ENCODE peak calls at places on chromosomes 4 and X, in eight cellular contexts. U, V, I, H, B, D, Y and S are unnamed samples.

GRCh38 chr4:41976775-41977516 is 4.6 kb upstream of the DCAF4L1 start:
- DNase-seq in U (no peak), V (no peak), I (no peak), H (no peak), B (no peak), D (no peak), Y (no peak), S (peak)

GRCh38 chr4:21811576-21811975 is 137.0 kb downstream of the KCNIP4 start:
- DNase-seq in U (no peak), V (no peak), I (no peak), H (no peak), B (no peak), D (peak), Y (no peak), S (no peak)

GRCh38 chr4:169640261-169640880 is 20.0 kb downstream of the CLCN3 start:
- DNase-seq in U (no peak), V (no peak), I (no peak), H (no peak), B (no peak), D (peak), Y (no peak), S (no peak)

GRCh38 chrX:111823068-111823467 is 52.9 kb upstream of the TRPC5OS start:
- DNase-seq in U (no peak), V (no peak), I (no peak), H (no peak), B (no peak), D (no peak), Y (no peak), S (peak)

GRCh38 chr4:168524006-168524405 is 27.2 kb downstream of the PALLD start:
- DNase-seq in U (no peak), V (no peak), I (no peak), H (no peak), B (no peak), D (peak), Y (no peak), S (no peak)

GRCh38 chr4:48118081-48118480 is 16.0 kb downstream of the TXK start:
- DNase-seq in U (no peak), V (no peak), I (no peak), H (no peak), B (no peak), D (no peak), Y (no peak), S (no peak)

GRCh38 chr4:110442309-110442708 is 33.6 kb upstream of the ENPEP start:
- DNase-seq in U (no peak), V (no peak), I (no peak), H (no peak), B (no peak), D (no peak), Y (no peak), S (no peak)

GRCh38 chrX:74602142-74602541 is 12.3 kb downstream of the RLIM start:
- DNase-seq in U (no peak), V (no peak), I (no peak), H (no peak), B (no peak), D (no peak), Y (no peak), S (no peak)

GRCh38 chrX:22234380-22234779 is 38.3 kb upstream of the CBLL2 start:
- DNase-seq in U (no peak), V (no peak), I (no peak), H (no peak), B (no peak), D (no peak), Y (no peak), S (no peak)

GRCh38 chr4:156790866-156791265 is 180.7 kb downstream of the PDGFC start:
- DNase-seq in U (no peak), V (no peak), I (no peak), H (no peak), B (no peak), D (peak), Y (no peak), S (no peak)

GRCh38 chrX:76228499-76228898 is 55.6 kb downstream of the PBDC1 start:
- DNase-seq in U (no peak), V (no peak), I (no peak), H (no peak), B (no peak), D (no peak), Y (no peak), S (no peak)

GRCh38 chr4:165355900-165356300 is 22.9 kb upstream of the CPE start:
- DNase-seq in U (no peak), V (no peak), I (no peak), H (no peak), B (no peak), D (peak), Y (no peak), S (peak)

GRCh38 chr4:165580379-165580905 is 201.6 kb downstream of the CPE start:
- DNase-seq in U (no peak), V (no peak), I (no peak), H (no peak), B (no peak), D (peak), Y (no peak), S (no peak)

GRCh38 chrX:77691916-77692315 is 94.1 kb downstream of the ATRX start:
- DNase-seq in U (no peak), V (no peak), I (no peak), H (no peak), B (no peak), D (no peak), Y (no peak), S (no peak)

GRCh38 chrX:130028196-130028595 is 45.8 kb downstream of the BCORL1 start:
- DNase-seq in U (no peak), V (no peak), I (peak), H (peak), B (no peak), D (peak), Y (peak), S (no peak)

GRCh38 chr4:94232519-94232918 is 24.9 kb downstream of the SMARCAD1 start:
- DNase-seq in U (no peak), V (no peak), I (no peak), H (no peak), B (no peak), D (no peak), Y (no peak), S (no peak)

GRCh38 chrX:3037218-3037617 is 4.1 kb upstream of the ARSF start:
- DNase-seq in U (no peak), V (no peak), I (no peak), H (no peak), B (no peak), D (no peak), Y (no peak), S (no peak)